ENCODE peak calls at places on chromosomes 3 and 15, in ten cellular contexts. D is lower leg skin; A is activated CD4-positive, alpha-beta memory T cell treated with anti-CD3 and anti-CD28 coated beads, Interleukin-2, amount 10 ng/mL, durations not matched to agents 7 days and 5 days; Z is GM19239; L is hypothalamus; X is dorsolateral prefrontal cortex; E is stimulated activated CD4-positive, alpha-beta T cell treated with anti-CD3 and anti-CD28 coated beads, Interleukin-12 subunit alpha, Interleukin-12 subunit beta, amount 100 ng/mL, for 4 hours; B is Calu3; J is AML-193; I is NCI-H510A. S is an unnamed sample.

GRCh38 chr3:135516143-135516542 is 449.4 kb upstream of the PPP2R3A start:
- DNase-seq in J (no peak), E (no peak), X (no peak), Z (no peak), L (no peak), B (no peak), A (no peak), I (no peak), D (no peak), S (no peak)

GRCh38 chr3:163362154-163362553 is 1716.1 kb downstream of the SI start:
- DNase-seq in J (no peak), B (no peak), L (no peak), E (no peak), Z (no peak), X (no peak), I (no peak), D (no peak), A (no peak), S (no peak)

GRCh38 chr3:98791341-98792325 is 28.5 kb downstream of the ST3GAL6 start:
- DNase-seq in J (no peak), A (no peak), X (no peak), L (no peak), B (no peak), D (no peak), I (no peak), E (no peak), Z (no peak), S (no peak)

GRCh38 chr3:52792961-52793695 is 1.5 kb upstream of the ITIH3 start:
- DNase-seq in J (no peak), Z (no peak), B (no peak), D (no peak), L (no peak), A (no peak), I (no peak), E (no peak), X (no peak), S (no peak)

GRCh38 chr15:33215941-33216872 is 21.7 kb upstream of the FMN1 start:
- DNase-seq in D (no peak), I (no peak), A (no peak), E (no peak), J (peak), Z (peak), B (no peak), X (no peak), L (no peak), S (no peak)

GRCh38 chr15:38229700-38230099 is 22.9 kb upstream of the SPRED1 start:
- DNase-seq in B (no peak), I (no peak), A (no peak), Z (no peak), X (no peak), E (no peak), L (no peak), D (no peak), J (no peak), S (no peak)

GRCh38 chr3:32428092-32429068 is 36.7 kb downstream of the CMTM7 start:
- DNase-seq in D (peak), E (no peak), Z (peak), X (no peak), J (no peak), B (no peak), L (no peak), I (no peak), A (peak), S (no peak)

GRCh38 chr15:41904487-41905359 is 10.9 kb upstream of the SPTBN5 start:
- DNase-seq in L (peak), D (no peak), X (peak), J (peak), I (no peak), A (peak), Z (peak), E (peak), B (peak), S (peak)

GRCh38 chr15:51460796-51461195 is 119.3 kb downstream of the GLDN start:
- DNase-seq in L (no peak), J (no peak), D (no peak), B (no peak), A (no peak), Z (no peak), E (no peak), X (no peak), I (no peak), S (no peak)

GRCh38 chr3:126886217-126886616 is 96.7 kb upstream of the PLXNA1 start:
- DNase-seq in X (no peak), J (no peak), E (no peak), Z (no peak), A (no peak), D (no peak), L (no peak), B (no peak), I (no peak), S (no peak)

GRCh38 chr3:130679218-130679617 is 67.4 kb downstream of the PIK3R4 start:
- DNase-seq in D (no peak), X (no peak), A (no peak), L (no peak), J (no peak), B (no peak), Z (no peak), E (no peak), I (no peak), S (no peak)

GRCh38 chr3:46861293-46861995 is 1.8 kb downstream of the MYL3 start:
- DNase-seq in A (no peak), J (no peak), X (no peak), Z (no peak), B (no peak), I (no peak), E (no peak), D (peak), L (no peak), S (no peak)

GRCh38 chr3:14836049-14836468 is 17.3 kb downstream of the FGD5 start:
- DNase-seq in L (no peak), D (no peak), E (no peak), I (no peak), B (no peak), Z (no peak), J (no peak), A (no peak), X (no peak), S (no peak)

GRCh38 chr15:89177633-89178306 is 43.6 kb downstream of the RLBP1 start:
- DNase-seq in J (peak), E (peak), A (peak), X (peak), B (peak), Z (peak), D (peak), I (no peak), L (no peak), S (no peak)

GRCh38 chr15:96585634-96586386 is 255.3 kb downstream of the NR2F2 start:
- DNase-seq in B (no peak), E (no peak), D (no peak), X (no peak), J (peak), Z (no peak), L (no peak), A (no peak), I (no peak), S (no peak)

GRCh38 chr3:25889132-25889917 is 99.4 kb downstream of the OXSM start:
- DNase-seq in A (no peak), Z (no peak), I (no peak), L (no peak), E (no peak), D (no peak), B (no peak), J (no peak), X (no peak), S (no peak)

GRCh38 chr3:81336470-81336869 is 425.0 kb downstream of the GBE1 start:
- DNase-seq in X (no peak), J (no peak), D (no peak), E (no peak), B (no peak), A (no peak), Z (no peak), I (no peak), L (no peak), S (no peak)

GRCh38 chr15:69468241-69469121 is 15.9 kb downstream of the RPLP1 start:
- DNase-seq in X (no peak), J (peak), B (peak), I (peak), L (no peak), E (peak), Z (no peak), A (peak), D (peak), S (peak)

GRCh38 chr3:38468811-38469210 is 15.1 kb downstream of the ACVR2B start:
- DNase-seq in B (no peak), A (no peak), D (no peak), Z (no peak), X (peak), I (no peak), J (no peak), L (no peak), E (no peak), S (no peak)

GRCh38 chr15:52808441-52808840 is 18.3 kb upstream of the ONECUT1 start:
- DNase-seq in Z (no peak), A (no peak), E (no peak), L (no peak), X (no peak), B (no peak), D (no peak), J (no peak), I (no peak), S (no peak)

GRCh38 chr3:157595259-157595658 is 92.0 kb upstream of the VEPH1 start:
- DNase-seq in I (no peak), X (no peak), L (no peak), A (no peak), J (no peak), E (no peak), B (no peak), Z (no peak), D (no peak), S (no peak)

GRCh38 chr15:51837784-51838183 is 8.3 kb downstream of the TMOD3 start:
- DNase-seq in D (no peak), I (no peak), Z (no peak), J (peak), E (no peak), X (no peak), A (no peak), B (no peak), L (no peak), S (no peak)

GRCh38 chr15:39579487-39580116 is 1.3 kb upstream of the THBS1 start:
- DNase-seq in B (peak), J (no peak), D (peak), A (no peak), E (no peak), I (no peak), X (no peak), Z (no peak), L (no peak), S (no peak)

GRCh38 chr15:37773111-37773860 is 161.2 kb upstream of the TMCO5A start:
- DNase-seq in I (no peak), D (no peak), J (no peak), B (no peak), X (no peak), L (no peak), A (no peak), E (no peak), Z (no peak), S (no peak)

GRCh38 chr15:64017082-64017588 is 29.1 kb downstream of the DAPK2 start:
- DNase-seq in A (no peak), X (no peak), E (no peak), I (no peak), L (no peak), D (no peak), B (peak), Z (no peak), J (no peak), S (no peak)

GRCh38 chr3:54936561-54936960 is 8.7 kb upstream of the LRTM1 start:
- DNase-seq in Z (no peak), J (no peak), X (no peak), A (no peak), L (no peak), B (no peak), D (no peak), E (no peak), I (no peak), S (no peak)

S was measured in NCI-H2107.